ENCODE peak calls at places on chromosomes 13 and 19, in five cellular contexts. P is naive thymus-derived CD8-positive, alpha-beta T cell; M is dorsolateral prefrontal cortex; J is GOT3; O is A172. F is an unnamed sample.

GRCh38 chr19:10254244-10254643 is 2.2 kb downstream of the MRPL4 start:
- DNase-seq in P (no peak), M (no peak), J (no peak), O (no peak), F (no peak)

GRCh38 chr19:17329061-17329767 is 5.4 kb downstream of the ANO8 start:
- DNase-seq in P (no peak), M (no peak), J (no peak), O (no peak), F (no peak)

GRCh38 chr19:449916-450315 is 10.9 kb downstream of the SHC2 start:
- DNase-seq in P (no peak), M (no peak), J (no peak), O (no peak), F (no peak)

GRCh38 chr19:58091251-58091995 is 6.6 kb downstream of the ZSCAN18 start:
- DNase-seq in P (no peak), M (no peak), J (no peak), O (no peak), F (no peak)

GRCh38 chr13:60329221-60329983 is 67.6 kb upstream of the TDRD3 start:
- DNase-seq in P (no peak), M (no peak), J (no peak), O (peak; percentile 23), F (no peak)

GRCh38 chr19:48344892-48345291 is 18.8 kb downstream of the TMEM143 start:
- DNase-seq in P (no peak), M (no peak), J (no peak), O (no peak), F (no peak)

GRCh38 chr19:12792048-12792852 is 964 bp downstream of the JUNB start:
- DNase-seq in P (peak; percentile 67), M (peak; percentile 54), J (no peak), O (peak; percentile 40), F (peak; percentile 85)

GRCh38 chr19:10624585-10624984 is 768 bp upstream of the SLC44A2 start:
- DNase-seq in P (peak; percentile 19), M (no peak), J (no peak), O (no peak), F (no peak)

GRCh38 chr19:39677931-39678889 is 22.5 kb downstream of the LGALS16 start:
- DNase-seq in P (no peak), M (no peak), J (no peak), O (peak; percentile 45), F (no peak)

GRCh38 chr13:52447815-52448552 is 2.5 kb downstream of the VPS36 start:
- DNase-seq in P (no peak), M (no peak), J (no peak), O (no peak), F (no peak)

GRCh38 chr19:12723383-12723642 is 419 bp downstream of the TNPO2 start:
- DNase-seq in P (no peak), M (no peak), J (no peak), O (no peak), F (no peak)

GRCh38 chr13:112172641-112173171 is 105.8 kb downstream of the SOX1 start:
- DNase-seq in P (no peak), M (peak; percentile 49), J (no peak), O (no peak), F (peak; percentile 28)

GRCh38 chr19:18478545-18479311 is 40.8 kb upstream of the ISYNA1 start:
- DNase-seq in P (no peak), M (peak; percentile 57), J (peak; percentile 15), O (peak; percentile 93), F (no peak)

GRCh38 chr19:11881151-11881800 is 6.3 kb upstream of the ZNF69 start:
- DNase-seq in P (peak; percentile 55), M (peak; percentile 31), J (no peak), O (peak; percentile 48), F (no peak)

GRCh38 chr19:2385053-2385721 is 25.1 kb downstream of the TMPRSS9 start:
- DNase-seq in P (no peak), M (peak; percentile 50), J (no peak), O (peak; percentile 97), F (no peak)

GRCh38 chr13:113413178-113413897 is 40.0 kb downstream of the ADPRHL1 start:
- DNase-seq in P (no peak), M (no peak), J (no peak), O (peak; percentile 66), F (no peak)

GRCh38 chr19:5298502-5298901 is 42.1 kb downstream of the PTPRS start:
- DNase-seq in P (no peak), M (no peak), J (no peak), O (no peak), F (no peak)

GRCh38 chr19:7849631-7850428 is 19.8 kb downstream of the EVI5L start:
- DNase-seq in P (no peak), M (no peak), J (no peak), O (no peak), F (no peak)

GRCh38 chr13:50589651-50590054 is 253.8 kb downstream of the DLEU7 start:
- DNase-seq in P (no peak), M (no peak), J (peak; percentile 10), O (peak; percentile 84), F (no peak)